ENCODE peak calls at places on chromosomes 3 and 15, in ten cellular contexts. Z is activated naive CD4-positive, alpha-beta T cell; P is NAMALWA; E is T-helper 17 cell; Y is EL; L is epithelial cell of esophagus; W is T-helper 9 cell; K is astrocyte; R is neuronal stem cell; T is stimulated activated CD4-positive, alpha-beta T cell treated with anti-CD3 and anti-CD28 coated beads, Interleukin-12 subunit alpha, Interleukin-12 subunit beta, amount 100 ng/mL, for 24 hours. D is an unnamed sample.

GRCh38 chr3:184611606-184612304 is 50.2 kb downstream of the EPHB3 start:
- DNase-seq in L (no peak), E (no peak), T (no peak), P (no peak), W (no peak), K (no peak), Z (no peak), R (no peak), Y (no peak), D (no peak)

GRCh38 chr3:143672396-143673165 is 175.7 kb downstream of the SLC9A9 start:
- DNase-seq in E (no peak), Z (no peak), W (no peak), P (peak), K (no peak), L (no peak), R (no peak), Y (no peak), T (no peak), D (no peak)

GRCh38 chr15:68576253-68577236 is 2.2 kb upstream of the CORO2B start:
- DNase-seq in K (no peak), L (no peak), R (no peak), T (no peak), Y (no peak), E (no peak), P (no peak), W (no peak), Z (no peak), D (no peak)

GRCh38 chr15:43105077-43105769 is 615 bp downstream of the UBR1 start:
- DNase-seq in Y (peak), L (peak), R (no peak), E (peak), K (no peak), P (peak), Z (peak), T (no peak), W (no peak), D (no peak)

GRCh38 chr15:41512512-41513281 is 930 bp downstream of the LTK start:
- DNase-seq in Y (no peak), W (peak), R (no peak), Z (no peak), P (peak), L (no peak), T (no peak), K (no peak), E (no peak), D (no peak)

GRCh38 chr15:85494035-85494793 is 113.8 kb downstream of the AKAP13 start:
- DNase-seq in E (no peak), W (no peak), R (no peak), P (no peak), T (no peak), K (peak), Y (peak), L (peak), Z (no peak), D (no peak)

GRCh38 chr3:67898916-67899315 is 244.5 kb upstream of the SUCLG2 start:
- DNase-seq in E (no peak), Y (no peak), K (no peak), R (no peak), P (no peak), L (no peak), W (no peak), Z (no peak), T (no peak), D (no peak)

GRCh38 chr3:197711973-197712707 is 24.6 kb downstream of the RUBCN start:
- DNase-seq in L (peak), W (peak), P (peak), E (peak), K (peak), T (peak), R (peak), Y (peak), Z (peak), D (peak)

GRCh38 chr15:48239334-48239733 is 33.2 kb downstream of the SLC12A1 start:
- DNase-seq in T (no peak), P (no peak), R (no peak), Y (no peak), K (no peak), E (no peak), Z (no peak), W (no peak), L (no peak), D (no peak)

GRCh38 chr3:11367116-11367781 is 95.1 kb downstream of the ATG7 start:
- DNase-seq in P (no peak), W (no peak), Y (peak), E (no peak), R (no peak), L (peak), Z (no peak), T (no peak), K (no peak), D (no peak)

GRCh38 chr3:37588761-37589160 is 272.9 kb upstream of the CTDSPL start:
- DNase-seq in Y (no peak), T (no peak), Z (no peak), E (no peak), P (no peak), L (no peak), W (no peak), R (no peak), K (no peak), D (no peak)

GRCh38 chr15:45980376-45980775 is 345.5 kb downstream of the SQOR start:
- DNase-seq in Y (no peak), Z (no peak), L (no peak), T (no peak), E (no peak), K (no peak), R (no peak), W (no peak), P (no peak), D (no peak)

GRCh38 chr3:53227993-53228885 is 27.6 kb downstream of the TKT start:
- DNase-seq in R (no peak), E (no peak), L (no peak), P (no peak), Z (no peak), K (no peak), W (no peak), T (no peak), Y (no peak), D (no peak)

GRCh38 chr3:33099109-33099645 is 2.2 kb upstream of the GLB1 start:
- DNase-seq in R (no peak), L (no peak), W (no peak), Z (no peak), K (no peak), Y (no peak), P (no peak), E (no peak), T (no peak), D (no peak)

GRCh38 chr3:32877598-32877997 is 59.8 kb downstream of the TRIM71 start:
- DNase-seq in E (no peak), W (no peak), K (no peak), Z (no peak), T (no peak), Y (no peak), P (no peak), L (no peak), R (no peak), D (no peak)

GRCh38 chr15:37078566-37078965 is 21.8 kb downstream of the MEIS2 start:
- DNase-seq in T (no peak), E (no peak), Z (no peak), W (no peak), R (no peak), Y (no peak), P (no peak), K (no peak), L (no peak), D (no peak)

GRCh38 chr3:48926425-48927392 is 8.1 kb downstream of the ARIH2 start:
- DNase-seq in W (no peak), T (no peak), Y (peak), K (no peak), Z (no peak), L (peak), E (no peak), R (no peak), P (no peak), D (peak)

GRCh38 chr15:70024521-70024920 is 73.2 kb downstream of the TLE3 start:
- DNase-seq in P (no peak), Z (no peak), L (no peak), Y (no peak), E (no peak), T (no peak), K (no peak), W (no peak), R (no peak), D (no peak)

GRCh38 chr15:35907507-35907906 is 361.5 kb upstream of the DPH6 start:
- DNase-seq in T (no peak), K (no peak), L (no peak), R (no peak), Y (no peak), W (no peak), P (no peak), Z (no peak), E (no peak), D (no peak)

GRCh38 chr3:25424238-25425013 is 3.6 kb upstream of the RARB start:
- DNase-seq in P (no peak), T (no peak), L (peak), W (no peak), Y (peak), R (no peak), E (no peak), Z (no peak), K (no peak), D (no peak)